ENCODE peak calls at places on chromosomes 2 and 18, in seven cellular contexts. S is transverse colon, D is H1, G is upper lobe of left lung, U is endothelial cell of umbilical vein, H is K562, R is vagina. J is an unnamed sample.

GRCh38 chr2:134315471-134315870 is 61.6 kb downstream of the MGAT5 start:
- DNase-seq in S (no peak), D (no peak), G (no peak), U (no peak), H (no peak), R (no peak), J (no peak)

GRCh38 chr2:36528274-36528673 is 69.7 kb downstream of the FEZ2 start:
- DNase-seq in S (no peak), D (no peak), G (no peak), U (no peak), H (no peak), R (no peak), J (no peak)

GRCh38 chr2:27191107-27191829 is 20.6 kb upstream of the ATRAID start:
- DNase-seq in S (peak; percentile 53), D (no peak), G (no peak), U (peak; percentile 73), H (peak; percentile 64), R (no peak), J (no peak)

GRCh38 chr18:62998443-62998842 is 283.1 kb downstream of the PHLPP1 start:
- DNase-seq in S (no peak), D (no peak), G (no peak), U (no peak), H (no peak), R (no peak), J (no peak)

GRCh38 chr2:195543902-195544894 is 112.8 kb upstream of the SLC39A10 start:
- DNase-seq in S (no peak), D (no peak), G (no peak), U (peak; percentile 69), H (no peak), R (no peak), J (no peak)

GRCh38 chr18:48990497-48991298 is 39.9 kb upstream of the SMAD7 start:
- DNase-seq in S (no peak), D (no peak), G (no peak), U (no peak), H (peak; percentile 23), R (no peak), J (no peak)

GRCh38 chr18:55384115-55384514 is 203.9 kb downstream of the TCF4 start:
- DNase-seq in S (no peak), D (no peak), G (no peak), U (no peak), H (no peak), R (no peak), J (no peak)

GRCh38 chr2:135004005-135004746 is 43.1 kb downstream of the MAP3K19 start:
- DNase-seq in S (peak; percentile 76), D (peak; percentile 85), G (peak; percentile 63), U (peak; percentile 66), H (peak; percentile 81), R (no peak), J (peak; percentile 82)

GRCh38 chr18:74065366-74065765 is 82.3 kb downstream of the FBXO15 start:
- DNase-seq in S (no peak), D (no peak), G (no peak), U (no peak), H (no peak), R (no peak), J (no peak)

GRCh38 chr2:37869304-37869703 is 55.8 kb upstream of the RMDN2 start:
- DNase-seq in S (no peak), D (no peak), G (no peak), U (no peak), H (no peak), R (no peak), J (no peak)

GRCh38 chr2:9251154-9252001 is 44.8 kb downstream of the ASAP2 start:
- DNase-seq in S (no peak), D (no peak), G (no peak), U (peak; percentile 81), H (no peak), R (no peak), J (no peak)

GRCh38 chr2:127985735-127986134 is 42.1 kb downstream of the SAP130 start:
- DNase-seq in S (no peak), D (no peak), G (no peak), U (no peak), H (no peak), R (no peak), J (no peak)

GRCh38 chr2:239369631-239370161 is 31.1 kb downstream of the HDAC4 start:
- DNase-seq in S (peak; percentile 46), D (no peak), G (peak; percentile 52), U (no peak), H (no peak), R (no peak), J (peak; percentile 83)

GRCh38 chr2:232075859-232076258 is 114.3 kb downstream of the DIS3L2 start:
- DNase-seq in S (no peak), D (no peak), G (no peak), U (no peak), H (no peak), R (no peak), J (no peak)

GRCh38 chr2:109135572-109136185 is 6.7 kb downstream of the SH3RF3 start:
- DNase-seq in S (no peak), D (peak; percentile 8), G (no peak), U (peak; percentile 49), H (no peak), R (no peak), J (no peak)

GRCh38 chr2:200003444-200003843 is 48.1 kb downstream of the MAIP1 start:
- DNase-seq in S (no peak), D (no peak), G (no peak), U (peak; percentile 75), H (no peak), R (no peak), J (no peak)

GRCh38 chr18:10745232-10745631 is 219.4 kb downstream of the NAPG start:
- DNase-seq in S (no peak), D (no peak), G (no peak), U (no peak), H (no peak), R (no peak), J (no peak)

GRCh38 chr2:168456526-168457176 is 579 bp downstream of the CERS6 start:
- DNase-seq in S (peak; percentile 45), D (peak; percentile 71), G (peak; percentile 51), U (no peak), H (peak; percentile 65), R (no peak), J (peak; percentile 66)

GRCh38 chr2:12014088-12014960 is 267.9 kb downstream of the LPIN1 start:
- DNase-seq in S (no peak), D (no peak), G (peak; percentile 41), U (no peak), H (no peak), R (no peak), J (no peak)

DNA sequence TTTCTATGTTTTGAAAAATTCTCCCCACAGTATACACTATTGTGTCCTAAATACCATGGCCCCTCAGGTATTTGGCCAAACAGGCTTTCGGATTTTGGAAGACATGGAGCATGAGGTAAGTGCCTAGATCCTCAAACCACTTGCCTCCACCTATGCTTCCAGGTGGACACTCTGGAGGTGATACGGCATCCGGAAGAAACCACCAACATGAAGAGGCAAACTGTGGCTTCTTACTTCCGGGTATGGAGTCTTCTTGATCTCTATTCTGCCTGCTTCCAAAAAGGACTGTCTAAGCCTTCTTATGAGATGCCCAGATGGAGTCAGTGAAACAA is 252.0 kb upstream of the SP5 start:
- DNase-seq in S (no peak), D (no peak), G (no peak), U (no peak), H (no peak), R (no peak), J (no peak)
- TF ChIP-seq POLR2A in S (no peak), D (no peak), G (no peak), U (no peak), H (no peak), R (no peak), J (no peak)

GRCh38 chr2:13669607-13670006 is 952.9 kb downstream of the TRIB2 start:
- DNase-seq in S (no peak), D (no peak), G (no peak), U (no peak), H (no peak), R (no peak), J (no peak)
- H3K27me3 ChIP-seq in S (no peaks in the 10 kb centered on the region), D (peaks cover 2% of the 10 kb centered on the region), G (no peaks in the 10 kb centered on the region), U (no peaks in the 10 kb centered on the region), H (no peaks in the 10 kb centered on the region), R (no peaks in the 10 kb centered on the region), J (no peaks in the 10 kb centered on the region)

DNA sequence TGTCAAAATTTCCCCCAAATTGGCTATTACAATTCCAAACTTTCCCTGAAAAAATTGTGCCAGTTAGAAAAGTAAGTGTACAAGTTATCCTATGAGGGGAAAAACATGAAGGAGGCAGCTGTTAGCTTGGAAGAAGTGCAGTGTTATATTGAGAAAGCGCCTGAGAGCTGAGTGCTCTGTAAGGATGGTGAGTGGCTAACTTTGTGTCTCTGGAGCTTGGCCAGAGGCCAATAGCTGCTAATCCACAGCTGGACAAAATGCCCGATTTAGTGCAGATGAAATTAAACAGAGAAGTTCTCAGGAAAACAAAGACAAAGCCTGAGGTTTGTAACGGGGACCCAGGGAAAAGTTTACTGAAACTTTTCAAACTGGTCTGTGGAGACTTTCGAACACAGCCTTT is 14.0 kb upstream of the PLEKHH2 start:
- DNase-seq in S (peak; percentile 14), D (no peak), G (no peak), U (no peak), H (no peak), R (no peak), J (peak; percentile 85)
- TF ChIP-seq POLR2AphosphoS5 in S (no peak), D (no peak), G (no peak), U (no peak), H (no peak), R (no peak), J (no peak)

GRCh38 chr2:85438291-85439110 is 20.0 kb downstream of the SH2D6 start:
- DNase-seq in S (no peak), D (no peak), G (peak; percentile 47), U (no peak), H (no peak), R (no peak), J (no peak)

GRCh38 chr2:85439111-85439477 is 20.6 kb downstream of the SH2D6 start:
- DNase-seq in S (no peak), D (no peak), G (no peak), U (no peak), H (no peak), R (no peak), J (no peak)

GRCh38 chr2:85435986-85436835 is 17.7 kb downstream of the SH2D6 start:
- DNase-seq in S (no peak), D (no peak), G (no peak), U (no peak), H (no peak), R (no peak), J (no peak)

GRCh38 chr2:85436836-85437487 is 18.4 kb downstream of the SH2D6 start:
- DNase-seq in S (no peak), D (no peak), G (no peak), U (no peak), H (no peak), R (no peak), J (no peak)

DNA sequence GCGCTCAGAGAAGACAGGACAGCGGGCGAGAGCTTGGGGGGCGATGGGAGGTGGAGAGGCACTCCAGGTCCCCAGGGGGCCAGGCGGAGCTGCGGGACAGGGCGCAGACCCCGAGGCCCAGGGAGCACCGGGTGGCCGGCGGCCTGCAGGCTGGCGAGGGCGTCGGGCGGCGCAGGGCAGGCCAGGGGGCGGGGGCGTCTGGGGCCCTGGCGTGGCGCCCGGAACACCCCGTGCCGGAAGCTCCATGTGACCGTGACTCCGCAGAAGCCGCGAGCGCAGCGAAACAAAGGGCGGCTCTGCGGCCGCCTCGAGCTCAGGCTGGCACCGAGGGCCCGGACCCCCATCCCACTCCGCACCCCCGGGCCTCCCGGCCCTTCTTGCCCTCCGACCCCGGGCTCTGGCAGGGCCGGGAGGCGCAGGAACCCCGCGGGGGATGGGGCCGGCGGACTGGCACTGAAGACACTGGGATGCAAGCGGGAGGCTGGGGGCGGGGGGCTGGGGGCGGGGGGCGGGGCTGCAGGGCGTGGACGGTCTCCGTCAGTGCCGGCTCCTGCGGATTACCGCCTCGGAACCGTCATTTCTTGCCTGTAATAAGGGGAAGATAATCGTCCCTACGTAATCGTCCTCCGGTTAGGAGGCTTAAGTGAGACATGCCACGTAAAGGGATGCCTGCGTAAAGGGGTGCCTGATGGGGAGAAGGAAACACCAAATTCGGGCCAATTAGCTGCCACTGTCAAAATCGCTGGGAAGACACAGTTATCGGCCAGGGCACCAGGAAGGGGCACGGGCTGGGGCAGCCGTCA is 19.2 kb downstream of the SH2D6 start:
- DNase-seq in S (peak; percentile 88), D (peak; percentile 82), G (peak; percentile 91), U (peak; percentile 82), H (peak; percentile 86), R (no peak), J (peak; percentile 96)
- TF ChIP-seq POLR2A in S (peak; percentile 82), D (peak; percentile 80), G (peak; percentile 96), U (peak; percentile 73), H (peak; percentile 42), R (no peak), J (peak; percentile 87)